ENCODE peak calls at places on chromosomes 7 and 10, in five cellular contexts. J is right cardiac atrium, M is colonic mucosa, Y is substantia nigra, D is SJSA1. O is an unnamed sample.

GRCh38 chr7:114874170-114874569 is 47.7 kb upstream of the MDFIC start:
- DNase-seq in J (no peak), M (no peak), Y (no peak), D (no peak), O (no peak)

GRCh38 chr7:141262101-141262819 is 188.4 kb downstream of the TMEM178B start:
- DNase-seq in J (no peak), M (no peak), Y (no peak), D (no peak), O (no peak)

GRCh38 chr7:66176914-66177313 is 28.2 kb upstream of the TPST1 start:
- DNase-seq in J (peak), M (peak), Y (no peak), D (no peak), O (no peak)

GRCh38 chr10:28532223-28532508 is 752 bp upstream of the WAC start:
- DNase-seq in J (no peak), M (peak), Y (no peak), D (no peak), O (no peak)

GRCh38 chr10:15744217-15744865 is 24.6 kb upstream of the ITGA8 start:
- DNase-seq in J (peak), M (peak), Y (no peak), D (peak), O (no peak)

GRCh38 chr7:55587687-55588378 is 15.5 kb upstream of the VOPP1 start:
- DNase-seq in J (no peak), M (no peak), Y (no peak), D (no peak), O (no peak)

GRCh38 chr10:69468771-69469129 is 17.5 kb downstream of the TSPAN15 start:
- DNase-seq in J (no peak), M (no peak), Y (no peak), D (no peak), O (no peak)

GRCh38 chr7:44518761-44519160 is 22.4 kb downstream of the NPC1L1 start:
- DNase-seq in J (no peak), M (no peak), Y (no peak), D (no peak), O (no peak)

GRCh38 chr7:69659964-69660363 is 61.7 kb downstream of the AUTS2 start:
- DNase-seq in J (no peak), M (no peak), Y (no peak), D (no peak), O (no peak)

GRCh38 chr7:141864765-141865447 is 23.6 kb upstream of the PRSS37 start:
- DNase-seq in J (no peak), M (no peak), Y (no peak), D (no peak), O (no peak)

GRCh38 chr7:74083117-74083876 is at the start of gene LIMK1:
- DNase-seq in J (peak), M (peak), Y (peak), D (peak), O (no peak)

GRCh38 chr10:98410759-98411158 is 4.2 kb downstream of the PYROXD2 start:
- DNase-seq in J (no peak), M (no peak), Y (no peak), D (no peak), O (no peak)
- H3K27ac ChIP-seq in J (no peak), M (no peak), Y (no peak), D (no peak), O (no peak)

GRCh38 chr10:17236468-17236886 is 8.4 kb downstream of the VIM start:
- DNase-seq in J (no peak), M (no peak), Y (no peak), D (no peak), O (no peak)
- H3K27ac ChIP-seq in J (no peak), M (no peak), Y (no peak), D (no peak), O (no peak)

DNA sequence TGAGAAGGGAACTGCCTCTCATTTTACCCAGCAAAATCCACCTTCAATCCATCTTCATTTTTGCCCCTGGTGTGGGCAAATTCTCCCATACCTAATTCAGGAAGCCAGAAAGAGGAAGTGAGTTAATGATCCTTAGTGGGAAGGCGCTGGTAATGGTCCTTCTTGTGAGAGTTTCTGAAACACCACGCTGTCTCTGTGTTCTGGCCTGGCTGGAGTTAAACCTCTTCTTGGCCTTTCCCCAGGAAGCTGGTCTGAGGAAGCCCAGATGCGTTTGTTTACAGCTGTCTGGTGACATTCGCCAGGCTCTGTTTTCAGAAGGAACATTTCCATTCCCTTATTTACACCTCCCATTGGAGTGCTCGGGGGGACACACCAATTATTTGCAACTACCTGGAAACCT is 24.3 kb downstream of the HTRA1 start:
- DNase-seq in J (no peak), M (no peak), Y (no peak), D (no peak), O (no peak)
- H3K27ac ChIP-seq in J (no peak), M (no peak), Y (peak), D (no peak), O (peak)

GRCh38 chr10:73964743-73965142 is 33.2 kb upstream of the VCL start:
- DNase-seq in J (no peak), M (no peak), Y (no peak), D (no peak), O (no peak)

GRCh38 chr10:73967544-73967943 is 30.4 kb upstream of the VCL start:
- DNase-seq in J (no peak), M (no peak), Y (no peak), D (no peak), O (peak)

GRCh38 chr10:73968101-73968515 is 29.8 kb upstream of the VCL start:
- DNase-seq in J (no peak), M (no peak), Y (no peak), D (peak), O (peak)

GRCh38 chr10:73967022-73967429 is 30.9 kb upstream of the VCL start:
- DNase-seq in J (no peak), M (no peak), Y (no peak), D (no peak), O (no peak)

GRCh38 chr10:73965890-73966768 is 31.8 kb upstream of the VCL start:
- DNase-seq in J (peak), M (peak), Y (no peak), D (peak), O (peak)
- H3K27ac ChIP-seq in J (peak), M (peak), Y (no peak), D (peak), O (peak)

GRCh38 chr7:41916450-41916927 is 213.6 kb upstream of the INHBA start:
- DNase-seq in J (no peak), M (no peak), Y (no peak), D (peak), O (no peak)
- H3K27ac ChIP-seq in J (no peak), M (no peak), Y (no peak), D (peak), O (no peak)

O was measured in vagina.